ENCODE peak calls at places on chromosomes 3 and 15, in four cellular contexts. Y is kidney glomerular epithelial cell, X is AG09309, W is dorsolateral prefrontal cortex. R is an unnamed sample.

GRCh38 chr15:34014556-34014955 is 24.4 kb downstream of the AVEN start:
- DNase-seq in X (no peak), W (no peak), Y (peak; percentile 74), R (no peak)

GRCh38 chr3:56303508-56303907 is 164.8 kb downstream of the ERC2 start:
- DNase-seq in X (no peak), Y (peak; percentile 76), W (no peak), R (peak; percentile 53)

GRCh38 chr3:186937017-186937875 is 6.9 kb downstream of the ST6GAL1 start:
- DNase-seq in X (no peak), Y (no peak), W (no peak), R (no peak)

GRCh38 chr3:42500091-42500490 is 2.4 kb upstream of the VIPR1 start:
- DNase-seq in Y (no peak), W (no peak), X (no peak), R (no peak)

GRCh38 chr3:120793601-120794000 is 51.1 kb downstream of the GTF2E1 start:
- DNase-seq in Y (no peak), X (no peak), W (no peak), R (no peak)

GRCh38 chr3:192819001-192819569 is 91.7 kb upstream of the FGF12 start:
- DNase-seq in X (peak; percentile 29), Y (peak; percentile 89), W (no peak), R (peak; percentile 72)

GRCh38 chr3:160196511-160197104 is 28.6 kb upstream of the C3orf80 start:
- DNase-seq in Y (no peak), X (no peak), W (no peak), R (no peak)

GRCh38 chr3:70716832-70717231 is 404.4 kb upstream of the MDFIC2 start:
- DNase-seq in X (peak; percentile 13), Y (peak; percentile 64), W (no peak), R (no peak)

GRCh38 chr15:22918056-22918455 is 62.1 kb downstream of the CYFIP1 start:
- DNase-seq in Y (no peak), W (no peak), X (no peak), R (no peak)

GRCh38 chr3:13465236-13465958 is 14.7 kb upstream of the HDAC11 start:
- DNase-seq in Y (no peak), W (no peak), X (no peak), R (no peak)

GRCh38 chr15:44706946-44707636 is 4.0 kb downstream of the PATL2 start:
- DNase-seq in W (no peak), X (no peak), Y (no peak), R (no peak)

GRCh38 chr15:53197426-53197839 is 407.3 kb upstream of the ONECUT1 start:
- DNase-seq in Y (peak; percentile 62), X (peak; percentile 1), W (peak; percentile 52), R (peak; percentile 5)

R was measured in kidney epithelial cell.